ENCODE peak calls at places on chromosome 21, in seven cellular contexts. One of them, this sample, is unnamed.

GRCh38 chr21:32096411-32096810 is 182.4 kb downstream of the MIS18A start:
- DNase-seq in A673: peak; percentile 30
- DNase-seq in thoracic aorta: no peak
- DNase-seq in PC-3: peak; percentile 15
- DNase-seq in epithelial cell of proximal tubule: no peak
- DNase-seq in pancreas: no peak
- DNase-seq in GM13976: peak; percentile 44
- DNase-seq in this sample: no peak

GRCh38 chr21:33813832-33814231 is 101.8 kb downstream of the ATP5PO start:
- DNase-seq in A673: no peak
- DNase-seq in thoracic aorta: no peak
- DNase-seq in PC-3: no peak
- DNase-seq in epithelial cell of proximal tubule: no peak
- DNase-seq in pancreas: no peak
- DNase-seq in GM13976: no peak
- DNase-seq in this sample: no peak

GRCh38 chr21:38196033-38196432 is 60.8 kb upstream of the KCNJ15 start:
- DNase-seq in A673: no peak
- DNase-seq in thoracic aorta: no peak
- DNase-seq in PC-3: no peak
- DNase-seq in epithelial cell of proximal tubule: no peak
- DNase-seq in pancreas: no peak
- DNase-seq in GM13976: no peak
- DNase-seq in this sample: no peak

GRCh38 chr21:34812510-34813265 is 143.9 kb downstream of the CLIC6 start:
- DNase-seq in A673: no peak
- DNase-seq in thoracic aorta: no peak
- DNase-seq in PC-3: peak; percentile 93
- DNase-seq in epithelial cell of proximal tubule: no peak
- DNase-seq in pancreas: no peak
- DNase-seq in GM13976: no peak
- DNase-seq in this sample: no peak

GRCh38 chr21:31346256-31346821 is 2.3 kb upstream of the TIAM1 start:
- DNase-seq in A673: peak; percentile 9
- DNase-seq in thoracic aorta: no peak
- DNase-seq in PC-3: no peak
- DNase-seq in epithelial cell of proximal tubule: no peak
- DNase-seq in pancreas: no peak
- DNase-seq in GM13976: no peak
- DNase-seq in this sample: no peak

GRCh38 chr21:14273736-14274538 is 58.0 kb downstream of the RBM11 start:
- DNase-seq in A673: no peak
- DNase-seq in thoracic aorta: no peak
- DNase-seq in PC-3: no peak
- DNase-seq in epithelial cell of proximal tubule: no peak
- DNase-seq in pancreas: peak; percentile 83
- DNase-seq in GM13976: no peak
- DNase-seq in this sample: peak; percentile 23

GRCh38 chr21:37944492-37944891 is 28.2 kb upstream of the KCNJ6 start:
- DNase-seq in A673: no peak
- DNase-seq in thoracic aorta: no peak
- DNase-seq in PC-3: no peak
- DNase-seq in epithelial cell of proximal tubule: no peak
- DNase-seq in pancreas: no peak
- DNase-seq in GM13976: no peak
- DNase-seq in this sample: no peak

GRCh38 chr21:37636152-37636860 is 269.7 kb downstream of the DYRK1A start:
- DNase-seq in A673: no peak
- DNase-seq in thoracic aorta: no peak
- DNase-seq in PC-3: peak; percentile 88
- DNase-seq in epithelial cell of proximal tubule: peak; percentile 38
- DNase-seq in pancreas: no peak
- DNase-seq in GM13976: no peak
- DNase-seq in this sample: no peak

GRCh38 chr21:34078915-34079314 is 5.5 kb downstream of the MRPS6 start:
- DNase-seq in A673: no peak
- DNase-seq in thoracic aorta: no peak
- DNase-seq in PC-3: peak; percentile 25
- DNase-seq in epithelial cell of proximal tubule: no peak
- DNase-seq in pancreas: no peak
- DNase-seq in GM13976: no peak
- DNase-seq in this sample: no peak

GRCh38 chr21:8992731-8993174 is 1528.6 kb upstream of the TPTE start:
- DNase-seq in A673: no peak
- DNase-seq in thoracic aorta: no peak
- DNase-seq in PC-3: peak; percentile 1
- DNase-seq in epithelial cell of proximal tubule: no peak
- DNase-seq in pancreas: no peak
- DNase-seq in GM13976: no peak
- DNase-seq in this sample: no peak

GRCh38 chr21:14488805-14489204 is 57.3 kb downstream of the SAMSN1 start:
- DNase-seq in A673: no peak
- DNase-seq in thoracic aorta: no peak
- DNase-seq in PC-3: no peak
- DNase-seq in epithelial cell of proximal tubule: no peak
- DNase-seq in pancreas: no peak
- DNase-seq in GM13976: no peak
- DNase-seq in this sample: no peak

GRCh38 chr21:37063433-37063832 is 9.4 kb downstream of the PIGP start:
- DNase-seq in A673: no peak
- DNase-seq in thoracic aorta: no peak
- DNase-seq in PC-3: no peak
- DNase-seq in epithelial cell of proximal tubule: no peak
- DNase-seq in pancreas: no peak
- DNase-seq in GM13976: no peak
- DNase-seq in this sample: no peak

GRCh38 chr21:35400233-35400939 is 351.3 kb upstream of the RUNX1 start:
- DNase-seq in A673: no peak
- DNase-seq in thoracic aorta: no peak
- DNase-seq in PC-3: peak; percentile 90
- DNase-seq in epithelial cell of proximal tubule: peak; percentile 35
- DNase-seq in pancreas: no peak
- DNase-seq in GM13976: peak; percentile 69
- DNase-seq in this sample: no peak

GRCh38 chr21:36115138-36115710 is 19.7 kb upstream of the CBR3 start:
- DNase-seq in A673: no peak
- DNase-seq in thoracic aorta: no peak
- DNase-seq in PC-3: no peak
- DNase-seq in epithelial cell of proximal tubule: no peak
- DNase-seq in pancreas: no peak
- DNase-seq in GM13976: no peak
- DNase-seq in this sample: no peak

GRCh38 chr21:21898801-21899200 is 900.6 kb downstream of the NCAM2 start:
- DNase-seq in A673: no peak
- DNase-seq in thoracic aorta: no peak
- DNase-seq in PC-3: no peak
- DNase-seq in epithelial cell of proximal tubule: no peak
- DNase-seq in pancreas: no peak
- DNase-seq in GM13976: no peak
- DNase-seq in this sample: no peak

GRCh38 chr21:18041012-18041411 is 203.6 kb upstream of the CHODL start:
- DNase-seq in A673: peak; percentile 57
- DNase-seq in thoracic aorta: no peak
- DNase-seq in PC-3: peak; percentile 50
- DNase-seq in epithelial cell of proximal tubule: no peak
- DNase-seq in pancreas: no peak
- DNase-seq in GM13976: no peak
- DNase-seq in this sample: no peak

GRCh38 chr21:28089599-28090421 is 902.9 kb downstream of the LTN1 start:
- DNase-seq in A673: no peak
- DNase-seq in thoracic aorta: no peak
- DNase-seq in PC-3: peak; percentile 16
- DNase-seq in epithelial cell of proximal tubule: no peak
- DNase-seq in pancreas: peak; percentile 18
- DNase-seq in GM13976: no peak
- DNase-seq in this sample: no peak

GRCh38 chr21:22374218-22374969 is 1376.2 kb downstream of the NCAM2 start:
- DNase-seq in A673: no peak
- DNase-seq in thoracic aorta: no peak
- DNase-seq in PC-3: no peak
- DNase-seq in epithelial cell of proximal tubule: no peak
- DNase-seq in pancreas: no peak
- DNase-seq in GM13976: no peak
- DNase-seq in this sample: no peak

GRCh38 chr21:20661745-20662470 is 336.3 kb upstream of the NCAM2 start:
- DNase-seq in A673: peak; percentile 28
- DNase-seq in thoracic aorta: no peak
- DNase-seq in PC-3: no peak
- DNase-seq in epithelial cell of proximal tubule: no peak
- DNase-seq in pancreas: no peak
- DNase-seq in GM13976: no peak
- DNase-seq in this sample: no peak

GRCh38 chr21:14716761-14717396 is 170.8 kb upstream of the SAMSN1 start:
- DNase-seq in A673: no peak
- DNase-seq in thoracic aorta: no peak
- DNase-seq in PC-3: no peak
- DNase-seq in epithelial cell of proximal tubule: no peak
- DNase-seq in pancreas: no peak
- DNase-seq in GM13976: no peak
- DNase-seq in this sample: no peak

GRCh38 chr21:36548866-36549265 is 68.9 kb upstream of the CLDN14 start:
- DNase-seq in A673: no peak
- DNase-seq in thoracic aorta: no peak
- DNase-seq in PC-3: no peak
- DNase-seq in epithelial cell of proximal tubule: no peak
- DNase-seq in pancreas: no peak
- DNase-seq in GM13976: no peak
- DNase-seq in this sample: no peak

GRCh38 chr21:36761685-36762084 is 62.8 kb downstream of the SIM2 start:
- DNase-seq in A673: no peak
- DNase-seq in thoracic aorta: no peak
- DNase-seq in PC-3: no peak
- DNase-seq in epithelial cell of proximal tubule: no peak
- DNase-seq in pancreas: peak; percentile 74
- DNase-seq in GM13976: no peak
- DNase-seq in this sample: no peak

GRCh38 chr21:35256468-35256988 is 207.4 kb upstream of the RUNX1 start:
- DNase-seq in A673: peak; percentile 35
- DNase-seq in thoracic aorta: peak; percentile 75
- DNase-seq in PC-3: peak; percentile 98
- DNase-seq in epithelial cell of proximal tubule: peak; percentile 93
- DNase-seq in pancreas: peak; percentile 89
- DNase-seq in GM13976: no peak
- DNase-seq in this sample: peak; percentile 77

GRCh38 chr21:33892853-33893252 is 22.8 kb downstream of the ATP5PO start:
- DNase-seq in A673: no peak
- DNase-seq in thoracic aorta: no peak
- DNase-seq in PC-3: no peak
- DNase-seq in epithelial cell of proximal tubule: no peak
- DNase-seq in pancreas: no peak
- DNase-seq in GM13976: no peak
- DNase-seq in this sample: no peak

GRCh38 chr21:39344848-39345247 is 4.0 kb downstream of the HMGN1 start:
- DNase-seq in A673: no peak
- DNase-seq in thoracic aorta: no peak
- DNase-seq in PC-3: no peak
- DNase-seq in epithelial cell of proximal tubule: no peak
- DNase-seq in pancreas: no peak
- DNase-seq in GM13976: no peak
- DNase-seq in this sample: no peak

DNA sequence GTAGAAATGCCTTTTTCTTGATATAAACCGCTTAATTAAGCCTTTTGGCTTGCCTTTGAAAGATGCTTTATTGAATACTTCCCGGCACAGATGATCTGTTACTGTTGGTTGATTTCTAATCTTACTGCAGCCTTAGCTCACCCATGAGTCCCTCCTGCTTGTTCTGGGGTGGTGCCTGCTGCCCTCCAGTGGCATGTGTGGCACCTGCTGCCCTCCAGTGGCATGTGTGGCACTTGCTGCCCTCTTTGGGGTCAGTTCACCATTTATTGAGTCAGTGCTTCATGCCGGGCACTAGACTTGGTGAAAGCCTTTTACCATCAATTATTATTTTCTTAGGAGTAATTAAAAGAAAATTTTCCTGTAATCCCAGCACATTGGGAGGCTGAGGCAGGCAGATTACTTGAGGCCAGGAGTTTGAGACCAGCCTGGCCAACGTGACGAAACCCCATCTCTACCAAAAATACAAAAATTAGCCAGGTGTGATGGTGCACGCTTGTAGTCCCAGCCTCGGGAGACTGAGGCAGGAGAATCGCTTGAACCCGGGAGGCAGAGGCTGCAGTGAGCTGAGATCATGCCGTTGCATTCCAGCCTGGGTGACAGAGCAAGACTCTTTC is 54.3 kb downstream of the ADARB1 start:
- DNase-seq in A673: peak; percentile 85
- DNase-seq in thoracic aorta: no peak
- DNase-seq in PC-3: peak; percentile 82
- DNase-seq in epithelial cell of proximal tubule: no peak
- DNase-seq in pancreas: peak; percentile 85
- DNase-seq in GM13976: peak; percentile 75
- DNase-seq in this sample: no peak
- TF ChIP-seq CTCF in A673: peak; percentile 96
- TF ChIP-seq CTCF in thoracic aorta: peak; percentile 82
- TF ChIP-seq CTCF in PC-3: peak; percentile 97
- TF ChIP-seq CTCF in epithelial cell of proximal tubule: peak; percentile 99
- TF ChIP-seq CTCF in pancreas: peak; percentile 77
- TF ChIP-seq CTCF in GM13976: peak; percentile 92
- TF ChIP-seq CTCF in this sample: no peak

GRCh38 chr21:43825936-43826622 is 36.7 kb downstream of the RRP1 start:
- DNase-seq in A673: no peak
- DNase-seq in thoracic aorta: no peak
- DNase-seq in PC-3: peak; percentile 43
- DNase-seq in epithelial cell of proximal tubule: no peak
- DNase-seq in pancreas: peak; percentile 55
- DNase-seq in GM13976: no peak
- DNase-seq in this sample: no peak
- TF ChIP-seq CTCF in A673: peak; percentile 19
- TF ChIP-seq CTCF in thoracic aorta: peak; percentile 28
- TF ChIP-seq CTCF in PC-3: peak; percentile 45
- TF ChIP-seq CTCF in epithelial cell of proximal tubule: peak; percentile 18
- TF ChIP-seq CTCF in pancreas: no peak
- TF ChIP-seq CTCF in GM13976: no peak
- TF ChIP-seq CTCF in this sample: no peak

GRCh38 chr21:15978158-15978805 is 248.5 kb downstream of the USP25 start:
- DNase-seq in A673: no peak
- DNase-seq in thoracic aorta: no peak
- DNase-seq in PC-3: no peak
- DNase-seq in epithelial cell of proximal tubule: no peak
- DNase-seq in pancreas: no peak
- DNase-seq in GM13976: no peak
- DNase-seq in this sample: no peak

DNA sequence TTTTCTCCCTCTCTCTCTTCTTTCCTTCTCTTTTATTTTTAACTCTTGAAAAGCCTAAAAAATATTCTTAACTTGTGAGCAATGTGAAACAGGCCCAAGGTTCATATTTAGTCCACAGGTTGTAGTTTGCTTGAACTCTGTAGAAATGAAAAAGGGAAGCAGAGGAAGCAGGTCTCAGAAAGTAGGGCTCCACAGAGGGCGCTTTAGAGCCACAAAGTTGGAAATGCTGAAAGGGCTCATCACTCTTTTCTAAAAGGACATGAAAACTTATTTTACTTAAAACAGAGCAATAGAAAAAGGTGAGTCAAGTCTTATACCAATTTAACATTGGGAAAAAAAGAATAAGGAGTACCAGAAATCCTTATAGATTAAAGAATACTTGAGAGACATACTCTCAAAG is 247.0 kb downstream of the USP25 start:
- DNase-seq in A673: no peak
- DNase-seq in thoracic aorta: no peak
- DNase-seq in PC-3: peak; percentile 33
- DNase-seq in epithelial cell of proximal tubule: no peak
- DNase-seq in pancreas: no peak
- DNase-seq in GM13976: no peak
- DNase-seq in this sample: no peak
- TF ChIP-seq CTCF in A673: peak; percentile 55
- TF ChIP-seq CTCF in thoracic aorta: no peak
- TF ChIP-seq CTCF in PC-3: peak; percentile 76
- TF ChIP-seq CTCF in epithelial cell of proximal tubule: peak; percentile 58
- TF ChIP-seq CTCF in pancreas: no peak
- TF ChIP-seq CTCF in GM13976: no peak
- TF ChIP-seq CTCF in this sample: no peak

GRCh38 chr21:26964379-26964778 is 2.5 kb downstream of the ADAMTS5 start:
- DNase-seq in A673: no peak
- DNase-seq in thoracic aorta: no peak
- DNase-seq in PC-3: no peak
- DNase-seq in epithelial cell of proximal tubule: no peak
- DNase-seq in pancreas: no peak
- DNase-seq in GM13976: no peak
- DNase-seq in this sample: no peak
- TF ChIP-seq CTCF in A673: no peak
- TF ChIP-seq CTCF in thoracic aorta: no peak
- TF ChIP-seq CTCF in PC-3: no peak
- TF ChIP-seq CTCF in epithelial cell of proximal tubule: no peak
- TF ChIP-seq CTCF in pancreas: no peak
- TF ChIP-seq CTCF in GM13976: no peak
- TF ChIP-seq CTCF in this sample: no peak

This sample was measured in omental fat pad.